ENCODE peak calls at places on chromosomes 1 and 21, in five cellular contexts. U is right cardiac atrium, F is aorta, S is fibroblast of lung, C is sigmoid colon. K is an unnamed sample. For H3K4me1, the result is how much of the 10 kb centered on the place peaks cover.

GRCh38 chr1:32773764-32774463 is 43.2 kb downstream of the YARS1 start:
- DNase-seq in F (peak), S (no peak), C (no peak), U (peak), K (no peak)

GRCh38 chr1:19949016-19949415 is 25.6 kb upstream of the PLA2G2E start:
- DNase-seq in F (no peak), U (no peak), S (peak), C (no peak), K (no peak)

GRCh38 chr1:247332901-247333361 is 1.3 kb upstream of the ZNF496 start:
- DNase-seq in F (no peak), S (peak), C (peak), U (peak), K (peak)

GRCh38 chr21:32240708-32241433 is 38.0 kb downstream of the MIS18A start:
- DNase-seq in C (no peak), S (peak), U (no peak), F (no peak), K (no peak)

GRCh38 chr1:108725906-108726305 is 13.2 kb downstream of the FNDC7 start:
- DNase-seq in F (no peak), C (no peak), U (no peak), S (no peak), K (no peak)

GRCh38 chr1:237851209-237851845 is 39.4 kb downstream of the ZP4 start:
- DNase-seq in S (peak), C (no peak), F (no peak), U (peak), K (no peak)

GRCh38 chr1:9069324-9070100 is at the start of gene SLC2A5:
- DNase-seq in U (no peak), F (no peak), S (peak), C (peak), K (peak)

GRCh38 chr1:209248649-209249279 is 334.8 kb upstream of the CAMK1G start:
- DNase-seq in C (no peak), S (peak), U (no peak), F (no peak), K (no peak)

GRCh38 chr21:42282715-42283114 is 32.5 kb downstream of the TFF3 start:
- DNase-seq in U (no peak), C (no peak), F (no peak), S (no peak), K (no peak)

GRCh38 chr1:174074757-174075156 is 52.6 kb upstream of the RC3H1 start:
- DNase-seq in U (no peak), C (no peak), F (no peak), S (peak), K (no peak)

GRCh38 chr1:45334308-45335245 is 5.4 kb upstream of the TOE1 start:
- DNase-seq in U (peak), S (no peak), F (no peak), C (no peak), K (peak)

GRCh38 chr1:204359474-204360255 is at the start of gene PLEKHA6:
- DNase-seq in F (peak), C (peak), U (peak), S (peak), K (peak)

GRCh38 chr1:58926177-58926576 is 142.3 kb upstream of the JUN start:
- DNase-seq in U (no peak), F (no peak), C (no peak), S (no peak), K (no peak)

GRCh38 chr1:154456631-154457030 is 45.4 kb upstream of the TDRD10 start:
- DNase-seq in U (no peak), F (peak), S (no peak), C (no peak), K (no peak)

GRCh38 chr1:8880068-8880676 is 1.7 kb upstream of the ENO1 start:
- DNase-seq in U (peak), F (peak), S (peak), C (peak), K (no peak)

GRCh38 chr1:172054172-172054571 is 212.9 kb downstream of the DNM3 start:
- DNase-seq in F (no peak), U (no peak), C (no peak), S (no peak), K (no peak)

GRCh38 chr21:23003951-23004350 is 2005.7 kb downstream of the NCAM2 start:
- DNase-seq in U (no peak), C (no peak), S (no peak), F (no peak), K (no peak)

GRCh38 chr21:26127918-26128317 is 42.7 kb downstream of the APP start:
- DNase-seq in F (no peak), C (no peak), S (peak), U (no peak), K (no peak)

GRCh38 chr1:33763406-33763805 is 100.5 kb upstream of the HMGB4 start:
- DNase-seq in C (no peak), S (no peak), U (no peak), F (no peak), K (no peak)

GRCh38 chr21:31922881-31923280 is 50.1 kb downstream of the HUNK start:
- DNase-seq in F (no peak), S (no peak), C (no peak), U (no peak), K (no peak)

GRCh38 chr1:59698386-59698785 is 116.4 kb upstream of the HOOK1 start:
- DNase-seq in C (no peak), S (no peak), F (no peak), U (no peak), K (no peak)

GRCh38 chr1:38370716-38371504 is 324.3 kb upstream of the POU3F1 start:
- DNase-seq in F (no peak), C (no peak), U (no peak), S (no peak), K (no peak)

GRCh38 chr1:233440952-233441401 is 113.5 kb downstream of the MAP3K21 start:
- DNase-seq in C (no peak), U (no peak), S (peak), F (no peak), K (no peak)

GRCh38 chr1:89302697-89303332 is 30.2 kb upstream of the GBP5 start:
- DNase-seq in C (no peak), S (no peak), U (peak), F (peak), K (no peak)

GRCh38 chr1:14112613-14113012 is 412.6 kb downstream of the PRDM2 start:
- DNase-seq in S (no peak), C (no peak), F (no peak), U (no peak), K (no peak)

GRCh38 chr1:60069691-60070090 is 3.9 kb downstream of the C1orf87 start:
- DNase-seq in C (no peak), U (no peak), F (no peak), S (peak), K (no peak)

GRCh38 chr1:116794804-116795481 is 40.7 kb downstream of the CD2 start:
- DNase-seq in C (no peak), U (no peak), S (no peak), F (no peak), K (no peak)

GRCh38 chr1:9703681-9704080 is 52.1 kb downstream of the PIK3CD start:
- DNase-seq in C (no peak), S (no peak), F (no peak), U (no peak), K (no peak)

GRCh38 chr1:162982364-162982763 is 86.8 kb upstream of the RGS4 start:
- DNase-seq in F (no peak), C (no peak), S (no peak), U (no peak), K (no peak)

GRCh38 chr1:71303617-71304041 is 222.8 kb upstream of the ZRANB2 start:
- DNase-seq in U (no peak), F (no peak), C (no peak), S (no peak), K (no peak)

GRCh38 chr1:208047975-208048374 is 137.1 kb upstream of the CD34 start:
- DNase-seq in U (peak), C (peak), S (peak), F (peak), K (peak)

GRCh38 chr1:89978763-89979162 is 16.1 kb upstream of the ZNF326 start:
- DNase-seq in S (no peak), C (no peak), F (no peak), U (no peak), K (no peak)

GRCh38 chr1:42592811-42593210 is 65.4 kb upstream of the PPIH start:
- DNase-seq in C (no peak), U (no peak), S (no peak), F (no peak), K (no peak)

GRCh38 chr1:170010443-170010842 is 64.1 kb downstream of the KIFAP3 start:
- DNase-seq in S (peak), C (no peak), U (no peak), F (no peak), K (no peak)

GRCh38 chr1:226915672-226915995 is 24.5 kb upstream of the COQ8A start:
- DNase-seq in F (no peak), U (no peak), C (no peak), S (no peak), K (no peak)

DNA sequence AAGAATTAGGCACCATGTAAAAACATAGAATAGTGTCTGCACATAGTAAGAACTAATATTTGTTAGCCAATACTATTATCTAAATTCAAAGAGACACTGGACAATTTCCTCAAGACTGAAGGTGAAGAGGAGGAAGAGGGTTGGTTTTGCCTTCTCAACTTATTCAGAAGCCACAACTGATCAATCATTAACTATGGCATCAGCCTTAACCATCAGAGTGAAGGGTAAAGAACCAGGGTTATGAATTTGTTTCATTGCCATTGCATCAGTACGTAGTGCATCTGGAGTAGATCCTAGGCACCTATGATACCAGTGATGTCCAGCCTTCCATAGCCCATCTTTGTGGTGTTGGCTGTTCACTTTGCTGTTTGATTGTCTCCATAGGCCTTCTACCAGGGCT is 421.7 kb upstream of the DEPDC1 start:
- DNase-seq in C (no peak), F (no peak), S (no peak), U (no peak), K (no peak)
- H3K4me1 ChIP-seq in C (under half), F (under half), S (under half), U (under half), K (under half)

GRCh38 chr1:17167041-17167782 is 37.7 kb upstream of the PADI1 start:
- DNase-seq in S (no peak), F (no peak), U (no peak), C (no peak), K (no peak)
- H3K4me3 ChIP-seq in S (no peak), F (no peak), U (no peak), C (no peak), K (no peak)

GRCh38 chr1:236067854-236068454 is 3.1 kb upstream of the NID1 start:
- DNase-seq in U (no peak), F (no peak), S (peak), C (peak), K (no peak)
- H3K4me1 ChIP-seq in U (under half), F (under half), S (under half), C (under half), K (under half)

GRCh38 chr21:36701912-36702621 is 3.2 kb downstream of the SIM2 start:
- DNase-seq in U (no peak), F (no peak), S (no peak), C (no peak), K (no peak)

GRCh38 chr21:36700961-36701911 is 2.3 kb downstream of the SIM2 start:
- DNase-seq in C (no peak), S (no peak), U (no peak), F (no peak), K (no peak)

GRCh38 chr21:36703123-36703522 is 4.2 kb downstream of the SIM2 start:
- DNase-seq in C (no peak), S (no peak), U (no peak), F (no peak), K (no peak)

GRCh38 chr21:36703626-36704280 is 4.8 kb downstream of the SIM2 start:
- DNase-seq in C (no peak), S (no peak), U (no peak), F (no peak), K (no peak)

GRCh38 chr21:36702622-36702968 is 3.7 kb downstream of the SIM2 start:
- DNase-seq in C (no peak), S (no peak), U (no peak), F (no peak), K (no peak)
- H3K4me3 ChIP-seq in C (no peak), S (no peak), U (no peak), F (no peak), K (no peak)

GRCh38 chr21:37337179-37337578 is 29.4 kb upstream of the DYRK1A start:
- DNase-seq in C (no peak), F (no peak), S (no peak), U (no peak), K (no peak)
- H3K4me1 ChIP-seq in C (under half), F (under half), S (under half), U (under half), K (under half)